ENCODE peak calls at places on chromosomes 3 and 15, in ten cellular contexts. C, J, X, R, P, K, B, A, E and M are unnamed samples.

GRCh38 chr15:31488437-31489204 is 162.0 kb downstream of the KLF13 start:
- DNase-seq in P (peak; percentile 48), E (peak; percentile 92), J (peak; percentile 95), C (peak; percentile 91), X (peak; percentile 74), A (peak; percentile 14), R (peak; percentile 95), K (peak; percentile 81), B (peak; percentile 27), M (peak; percentile 26)

GRCh38 chr3:114214542-114215341 is 22.6 kb downstream of the ZNF80 start:
- DNase-seq in A (no peak), X (no peak), R (no peak), J (no peak), P (no peak), E (no peak), C (peak; percentile 39), K (no peak), B (no peak), M (no peak)

GRCh38 chr3:197508511-197508910 is 47.3 kb downstream of the BDH1 start:
- DNase-seq in A (no peak), B (no peak), C (no peak), X (no peak), E (no peak), R (no peak), K (no peak), P (no peak), J (no peak), M (no peak)

GRCh38 chr15:32671339-32672325 is 30.1 kb downstream of the SCG5 start:
- DNase-seq in R (no peak), E (no peak), J (no peak), A (no peak), P (no peak), K (no peak), C (no peak), X (no peak), B (no peak), M (no peak)

GRCh38 chr3:16013563-16013962 is 160.9 kb upstream of the GALNT15 start:
- DNase-seq in J (peak; percentile 73), X (peak; percentile 21), E (no peak), B (no peak), P (no peak), R (peak; percentile 55), K (no peak), A (no peak), C (no peak), M (no peak)

GRCh38 chr3:27556854-27557253 is 72.7 kb upstream of the SLC4A7 start:
- DNase-seq in E (no peak), B (no peak), J (peak; percentile 74), K (no peak), R (peak; percentile 84), C (no peak), P (no peak), A (no peak), X (no peak), M (no peak)

GRCh38 chr15:48823237-48823636 is 12.4 kb upstream of the CEP152 start:
- DNase-seq in C (no peak), A (no peak), P (no peak), X (no peak), J (no peak), E (no peak), R (no peak), K (no peak), B (no peak), M (no peak)

GRCh38 chr3:145145461-145145860 is 1015.5 kb downstream of the PLOD2 start:
- DNase-seq in R (no peak), C (no peak), A (no peak), J (no peak), E (no peak), P (no peak), X (peak; percentile 3), B (no peak), K (no peak), M (no peak)

GRCh38 chr3:45001738-45002137 is 24.4 kb upstream of the CLEC3B start:
- DNase-seq in R (no peak), K (no peak), J (no peak), C (no peak), E (no peak), A (no peak), B (no peak), X (no peak), P (no peak), M (no peak)

GRCh38 chr15:78828930-78829329 is 17.7 kb upstream of the ADAMTS7 start:
- DNase-seq in X (no peak), P (no peak), R (no peak), E (no peak), B (no peak), C (no peak), J (no peak), K (no peak), A (no peak), M (no peak)

GRCh38 chr3:8954938-8955763 is 8.1 kb downstream of the RAD18 start:
- DNase-seq in B (no peak), P (no peak), A (no peak), C (no peak), R (no peak), J (no peak), E (no peak), K (no peak), X (no peak), M (no peak)

GRCh38 chr3:9422712-9423424 is 25.5 kb downstream of the SETD5 start:
- DNase-seq in R (peak; percentile 98), B (peak; percentile 54), E (peak; percentile 74), K (peak; percentile 83), X (peak; percentile 99), J (peak; percentile 98), P (peak; percentile 27), C (peak; percentile 93), A (peak; percentile 75), M (no peak)

GRCh38 chr3:176663819-176664218 is 533.5 kb downstream of the TBL1XR1 start:
- DNase-seq in P (no peak), C (no peak), X (peak; percentile 65), E (peak; percentile 29), R (peak; percentile 79), A (peak; percentile 10), B (no peak), J (peak; percentile 85), K (no peak), M (no peak)

GRCh38 chr3:196585044-196585757 is 16.7 kb downstream of the FBXO45 start:
- DNase-seq in A (no peak), J (no peak), R (no peak), X (no peak), E (no peak), C (no peak), B (no peak), P (no peak), K (no peak), M (no peak)

GRCh38 chr3:157113832-157114505 is 46.0 kb downstream of the CCNL1 start:
- DNase-seq in E (no peak), P (no peak), B (no peak), R (no peak), J (no peak), X (no peak), A (no peak), C (no peak), K (no peak), M (no peak)
- TF ChIP-seq CTCF in E (peak; percentile 26), P (no peak), B (no peak), R (peak; percentile 12), J (no peak), X (no peak), A (peak; percentile 25), C (no peak), K (no peak), M (peak; percentile 17)

GRCh38 chr3:37626722-37627565 is 234.7 kb upstream of the CTDSPL start:
- DNase-seq in B (no peak), X (no peak), A (no peak), P (no peak), K (no peak), R (no peak), E (no peak), J (no peak), C (peak; percentile 74), M (no peak)
- TF ChIP-seq CTCF in B (no peak), X (no peak), A (no peak), P (no peak), K (no peak), R (no peak), E (no peak), J (no peak), C (no peak), M (no peak)

GRCh38 chr3:33145901-33146580 is 32.2 kb downstream of the CRTAP start:
- DNase-seq in J (no peak), B (no peak), A (no peak), P (no peak), C (peak; percentile 82), E (no peak), X (no peak), R (no peak), K (no peak), M (no peak)
- TF ChIP-seq CTCF in J (no peak), B (no peak), A (no peak), P (no peak), C (no peak), E (no peak), X (no peak), R (no peak), K (no peak), M (no peak)

GRCh38 chr15:98311566-98312188 is 336.7 kb upstream of the IGF1R start:
- DNase-seq in E (peak; percentile 57), R (peak; percentile 75), A (peak; percentile 52), X (peak; percentile 71), B (peak; percentile 62), K (no peak), J (peak; percentile 79), P (peak; percentile 77), C (peak; percentile 98), M (peak; percentile 71)

GRCh38 chr15:98312913-98313312 is 335.4 kb upstream of the IGF1R start:
- DNase-seq in P (no peak), A (no peak), J (no peak), E (no peak), K (no peak), R (no peak), B (no peak), X (no peak), C (no peak), M (no peak)

GRCh38 chr15:98304366-98304765 is 343.9 kb downstream of the ARRDC4 start:
- DNase-seq in J (no peak), C (no peak), E (no peak), B (no peak), A (no peak), K (no peak), R (no peak), P (no peak), X (no peak), M (no peak)

DNA sequence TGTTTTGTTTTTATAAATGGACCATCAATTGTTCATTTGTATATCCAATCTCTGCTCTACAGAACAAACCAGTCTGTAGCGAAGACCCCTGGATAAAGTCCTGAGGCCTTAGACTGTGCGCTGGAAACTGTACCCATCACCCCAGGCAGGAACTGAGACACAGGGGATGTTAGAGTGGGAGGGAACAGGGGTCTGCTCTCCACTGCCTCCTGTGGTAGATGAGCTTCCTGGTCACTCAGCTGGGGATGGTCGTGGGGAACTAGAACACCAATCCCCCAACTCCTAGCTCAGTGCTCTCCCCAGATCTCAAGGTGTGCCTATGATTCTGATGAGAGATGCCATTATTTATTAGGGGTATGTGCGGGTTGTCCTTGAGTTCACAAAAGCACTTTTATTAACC is 340.2 kb upstream of the IGF1R start:
- DNase-seq in C (no peak), P (no peak), X (no peak), J (no peak), B (no peak), R (no peak), A (no peak), K (no peak), E (no peak), M (no peak)
- TF ChIP-seq CTCF in C (no peak), P (no peak), X (no peak), J (no peak), B (no peak), R (no peak), A (no peak), K (no peak), E (no peak), M (no peak)